ENCODE peak calls at places on chromosome 13, in ten cellular contexts. N is neural progenitor cell, O is breast epithelium, Z is cardiac muscle cell, B is psoas muscle, R is left lung, F is esophagus muscularis mucosa, C is PC-3, U is fibroblast of lung, J is adrenal gland. A is an unnamed sample.

GRCh38 chr13:42895781-42896180 is 96.3 kb downstream of the EPSTI1 start:
- DNase-seq in U (no peak), O (no peak), J (peak; percentile 8), C (no peak), F (no peak), N (no peak), R (no peak), Z (peak; percentile 50), B (peak; percentile 13), A (no peak)

GRCh38 chr13:40130871-40131636 is 475.6 kb downstream of the COG6 start:
- DNase-seq in U (peak; percentile 68), O (no peak), R (no peak), Z (peak; percentile 53), N (no peak), J (peak; percentile 72), C (peak; percentile 57), F (no peak), B (no peak), A (no peak)

GRCh38 chr13:114025432-114026127 is 51.7 kb upstream of the C13orf46 start:
- DNase-seq in U (peak; percentile 77), F (no peak), R (peak; percentile 61), N (peak; percentile 38), O (no peak), Z (peak; percentile 88), J (no peak), B (no peak), C (no peak), A (peak; percentile 38)

GRCh38 chr13:76799696-76800095 is 86.5 kb downstream of the KCTD12 start:
- DNase-seq in Z (peak; percentile 39), J (no peak), C (peak; percentile 32), N (no peak), B (no peak), F (no peak), U (no peak), R (no peak), O (no peak), A (no peak)

GRCh38 chr13:112767506-112768471 is 78.0 kb downstream of the ATP11A start:
- DNase-seq in Z (no peak), C (no peak), R (peak; percentile 88), N (no peak), J (peak; percentile 60), F (no peak), U (no peak), B (no peak), O (no peak), A (no peak)

GRCh38 chr13:107202371-107203023 is 634.6 kb upstream of the ARGLU1 start:
- DNase-seq in Z (peak; percentile 95), U (peak; percentile 65), F (no peak), C (peak; percentile 41), J (peak; percentile 52), O (peak; percentile 41), N (no peak), R (no peak), B (no peak), A (no peak)

GRCh38 chr13:24290280-24290932 is 19.0 kb upstream of the C1QTNF9 start:
- DNase-seq in B (no peak), J (no peak), R (no peak), Z (no peak), U (no peak), O (no peak), C (no peak), F (no peak), N (no peak), A (no peak)

GRCh38 chr13:49821216-49821820 is 28.8 kb upstream of the KPNA3 start:
- DNase-seq in O (no peak), Z (peak; percentile 15), U (no peak), N (no peak), B (no peak), R (no peak), C (no peak), F (no peak), J (peak; percentile 41), A (no peak)

GRCh38 chr13:22740264-22740663 is 440.5 kb upstream of the SGCG start:
- DNase-seq in J (no peak), B (no peak), R (no peak), Z (peak; percentile 8), C (peak; percentile 3), U (no peak), O (no peak), N (peak; percentile 49), F (no peak), A (no peak)

GRCh38 chr13:107322228-107322627 is 754.3 kb upstream of the ARGLU1 start:
- DNase-seq in Z (no peak), N (no peak), C (peak; percentile 20), F (no peak), R (no peak), B (no peak), O (no peak), U (no peak), J (no peak), A (no peak)

GRCh38 chr13:29464105-29464679 is 131.3 kb downstream of the SLC7A1 start:
- DNase-seq in R (no peak), U (no peak), B (no peak), C (no peak), O (no peak), N (no peak), F (no peak), Z (no peak), J (no peak), A (no peak)

GRCh38 chr13:44874886-44875630 is 114.2 kb downstream of the NUFIP1 start:
- DNase-seq in B (no peak), O (no peak), Z (no peak), J (no peak), R (no peak), N (no peak), F (no peak), U (peak; percentile 57), C (no peak), A (no peak)

GRCh38 chr13:112981361-112981905 is 12.4 kb downstream of the MCF2L start:
- DNase-seq in J (no peak), O (no peak), R (peak; percentile 66), N (no peak), U (no peak), C (no peak), F (no peak), Z (no peak), B (no peak), A (no peak)

GRCh38 chr13:46087481-46087880 is 17.4 kb downstream of the CPB2 start:
- DNase-seq in Z (no peak), F (no peak), J (no peak), R (no peak), B (no peak), O (no peak), N (no peak), C (no peak), U (no peak), A (no peak)

GRCh38 chr13:75762066-75762937 is 126.2 kb downstream of the LMO7 start:
- DNase-seq in J (no peak), B (no peak), F (no peak), C (peak; percentile 58), N (no peak), O (no peak), R (no peak), U (no peak), Z (no peak), A (no peak)

GRCh38 chr13:75761373-75761772 is 125.2 kb downstream of the LMO7 start:
- DNase-seq in R (no peak), N (no peak), C (no peak), U (no peak), F (no peak), Z (no peak), B (no peak), O (no peak), J (no peak), A (no peak)

GRCh38 chr13:75759531-75759930 is 123.4 kb downstream of the LMO7 start:
- DNase-seq in Z (no peak), O (no peak), U (no peak), C (no peak), B (no peak), J (no peak), F (no peak), N (no peak), R (no peak), A (no peak)

GRCh38 chr13:75762967-75763366 is 126.8 kb downstream of the LMO7 start:
- DNase-seq in C (no peak), N (no peak), O (no peak), F (no peak), R (no peak), U (no peak), J (no peak), Z (no peak), B (no peak), A (no peak)

GRCh38 chr13:75760182-75760981 is 124.3 kb downstream of the LMO7 start:
- DNase-seq in J (no peak), O (no peak), R (no peak), F (no peak), U (peak; percentile 26), B (peak; percentile 48), N (no peak), C (peak; percentile 76), Z (no peak), A (peak; percentile 56)
- H3K4me3 ChIP-seq in J (no peak overlapping the region), O (peak overlapping the region; percentile 28), R (peak overlapping the region; percentile 28), F (peak overlapping the region; percentile 43), U (peak overlapping the region; percentile 25), B (peak overlapping the region; percentile 69), N (no peak overlapping the region), C (peak overlapping the region; percentile 67), Z (peak overlapping the region; percentile 12), A (peak overlapping the region; percentile 12)

GRCh38 chr13:110015253-110015652 is 228.9 kb upstream of the IRS2 start:
- DNase-seq in B (no peak), F (no peak), N (no peak), J (no peak), R (no peak), Z (peak; percentile 6), U (peak; percentile 56), O (peak; percentile 47), C (peak; percentile 93), A (no peak)
- H3K4me1 ChIP-seq in B (no peaks in the 10 kb centered on the region), F (peaks cover 4% of the 10 kb centered on the region), N (no peaks in the 10 kb centered on the region), J (no peaks in the 10 kb centered on the region), R (no peaks in the 10 kb centered on the region), Z (peaks cover 24% of the 10 kb centered on the region), U (peaks cover 31% of the 10 kb centered on the region), O (no peaks in the 10 kb centered on the region), C (peaks cover 79% of the 10 kb centered on the region), A (no peaks in the 10 kb centered on the region)

DNA sequence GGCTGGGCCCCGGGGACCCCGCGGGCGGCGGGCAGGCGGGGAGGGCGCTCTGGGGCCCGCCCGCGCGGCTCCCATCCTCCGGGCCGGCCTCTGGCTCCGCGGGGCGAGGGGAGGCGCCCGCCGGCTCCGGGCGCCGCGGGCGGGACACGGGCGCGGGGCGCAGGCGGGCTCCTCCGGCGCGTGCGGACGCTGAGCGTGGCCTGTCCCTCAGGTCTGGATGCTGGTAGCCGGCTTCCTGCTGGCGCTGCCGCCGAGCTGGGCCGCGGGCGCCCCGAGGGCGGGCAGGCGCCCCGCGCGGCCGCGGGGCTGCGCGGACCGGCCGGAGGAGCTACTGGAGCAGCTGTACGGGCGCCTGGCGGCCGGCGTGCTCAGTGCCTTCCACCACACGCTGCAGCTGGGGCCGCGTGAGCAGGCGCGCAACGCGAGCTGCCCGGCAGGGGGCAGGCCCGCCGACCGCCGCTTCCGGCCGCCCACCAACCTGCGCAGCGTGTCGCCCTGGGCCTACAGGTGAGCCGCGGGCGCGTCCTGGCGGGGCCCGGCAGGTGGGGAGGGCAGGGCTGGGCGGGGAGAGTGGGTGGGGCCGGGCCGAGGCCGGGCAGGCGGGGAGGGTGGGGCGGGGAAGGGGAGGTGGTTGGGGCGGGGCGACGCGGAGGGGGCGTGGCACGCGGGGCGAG is 423 bp downstream of the IL17D start:
- DNase-seq in O (peak; percentile 47), Z (peak; percentile 86), U (peak; percentile 77), F (no peak), B (peak; percentile 88), N (peak; percentile 94), J (peak; percentile 80), C (peak; percentile 94), R (peak; percentile 93), A (peak; percentile 91)
- TF ChIP-seq CTCF in O (peak; percentile 82), Z (peak; percentile 52), U (peak; percentile 47), F (peak; percentile 65), B (peak; percentile 60), N (peak; percentile 57), J (no peak), C (peak; percentile 26), R (peak; percentile 19), A (peak; percentile 55)

GRCh38 chr13:99995104-99995502 is 13.5 kb downstream of the ZIC2 start:
- DNase-seq in C (no peak), O (no peak), Z (no peak), J (no peak), R (no peak), B (no peak), N (no peak), F (no peak), U (no peak), A (no peak)
- H3K4me3 ChIP-seq in C (no peak overlapping the region), O (no peak overlapping the region), Z (no peak overlapping the region), J (no peak overlapping the region), R (no peak overlapping the region), B (no peak overlapping the region), N (no peak overlapping the region), F (no peak overlapping the region), U (no peak overlapping the region), A (no peak overlapping the region)

A was measured in mucosa of descending colon.